ENCODE peak calls at places on chromosomes 11 and 22, in ten cellular contexts. One of them, this sample, is unnamed.

GRCh38 chr22:21940521-21940920 is 12.1 kb downstream of the PPM1F start:
- DNase-seq in posterior cingulate gyrus: no peak
- DNase-seq in activated T-cell treated with anti-CD3 and anti-CD28 coated beads for 1 hour: no peak
- DNase-seq in posterior vena cava: no peak
- DNase-seq in neural progenitor cell: no peak
- DNase-seq in vagina: no peak
- DNase-seq in left ventricle myocardium inferior: no peak
- DNase-seq in Caki2: no peak
- DNase-seq in activated CD4-positive, alpha-beta T cell treated with anti-CD3 and anti-CD28 coated beads, Interleukin-2, amount 10 ng/mL, durations not matched to agents 7 days and 5 days: no peak
- DNase-seq in stimulated activated CD4-positive, alpha-beta T cell treated with anti-CD3 and anti-CD28 coated beads, Interleukin-2, amount 100 ng/mL, for 48 hours: no peak
- DNase-seq in this sample: no peak

GRCh38 chr11:79237111-79237510 is 203.7 kb downstream of the TENM4 start:
- DNase-seq in posterior cingulate gyrus: no peak
- DNase-seq in activated T-cell treated with anti-CD3 and anti-CD28 coated beads for 1 hour: no peak
- DNase-seq in posterior vena cava: no peak
- DNase-seq in neural progenitor cell: no peak
- DNase-seq in vagina: no peak
- DNase-seq in left ventricle myocardium inferior: no peak
- DNase-seq in Caki2: no peak
- DNase-seq in activated CD4-positive, alpha-beta T cell treated with anti-CD3 and anti-CD28 coated beads, Interleukin-2, amount 10 ng/mL, durations not matched to agents 7 days and 5 days: no peak
- DNase-seq in stimulated activated CD4-positive, alpha-beta T cell treated with anti-CD3 and anti-CD28 coated beads, Interleukin-2, amount 100 ng/mL, for 48 hours: no peak
- DNase-seq in this sample: no peak

GRCh38 chr11:73652046-73652730 is 5.8 kb downstream of the PLEKHB1 start:
- DNase-seq in posterior cingulate gyrus: peak; percentile 88
- DNase-seq in activated T-cell treated with anti-CD3 and anti-CD28 coated beads for 1 hour: no peak
- DNase-seq in posterior vena cava: no peak
- DNase-seq in neural progenitor cell: peak; percentile 92
- DNase-seq in vagina: no peak
- DNase-seq in left ventricle myocardium inferior: no peak
- DNase-seq in Caki2: no peak
- DNase-seq in activated CD4-positive, alpha-beta T cell treated with anti-CD3 and anti-CD28 coated beads, Interleukin-2, amount 10 ng/mL, durations not matched to agents 7 days and 5 days: no peak
- DNase-seq in stimulated activated CD4-positive, alpha-beta T cell treated with anti-CD3 and anti-CD28 coated beads, Interleukin-2, amount 100 ng/mL, for 48 hours: no peak
- DNase-seq in this sample: no peak

GRCh38 chr22:26672060-26672471 is 14.7 kb downstream of the MIAT start:
- DNase-seq in posterior cingulate gyrus: no peak
- DNase-seq in activated T-cell treated with anti-CD3 and anti-CD28 coated beads for 1 hour: no peak
- DNase-seq in posterior vena cava: no peak
- DNase-seq in neural progenitor cell: no peak
- DNase-seq in vagina: no peak
- DNase-seq in left ventricle myocardium inferior: no peak
- DNase-seq in Caki2: no peak
- DNase-seq in activated CD4-positive, alpha-beta T cell treated with anti-CD3 and anti-CD28 coated beads, Interleukin-2, amount 10 ng/mL, durations not matched to agents 7 days and 5 days: no peak
- DNase-seq in stimulated activated CD4-positive, alpha-beta T cell treated with anti-CD3 and anti-CD28 coated beads, Interleukin-2, amount 100 ng/mL, for 48 hours: no peak
- DNase-seq in this sample: no peak

GRCh38 chr11:134472188-134472455 is 60.1 kb upstream of the B3GAT1 start:
- DNase-seq in posterior cingulate gyrus: no peak
- DNase-seq in activated T-cell treated with anti-CD3 and anti-CD28 coated beads for 1 hour: no peak
- DNase-seq in posterior vena cava: no peak
- DNase-seq in neural progenitor cell: no peak
- DNase-seq in vagina: no peak
- DNase-seq in left ventricle myocardium inferior: no peak
- DNase-seq in Caki2: no peak
- DNase-seq in activated CD4-positive, alpha-beta T cell treated with anti-CD3 and anti-CD28 coated beads, Interleukin-2, amount 10 ng/mL, durations not matched to agents 7 days and 5 days: no peak
- DNase-seq in stimulated activated CD4-positive, alpha-beta T cell treated with anti-CD3 and anti-CD28 coated beads, Interleukin-2, amount 100 ng/mL, for 48 hours: no peak
- DNase-seq in this sample: no peak

GRCh38 chr11:41413843-41414242 is 45.6 kb downstream of the LRRC4C start:
- DNase-seq in posterior cingulate gyrus: no peak
- DNase-seq in activated T-cell treated with anti-CD3 and anti-CD28 coated beads for 1 hour: no peak
- DNase-seq in posterior vena cava: no peak
- DNase-seq in neural progenitor cell: no peak
- DNase-seq in vagina: no peak
- DNase-seq in left ventricle myocardium inferior: no peak
- DNase-seq in Caki2: no peak
- DNase-seq in activated CD4-positive, alpha-beta T cell treated with anti-CD3 and anti-CD28 coated beads, Interleukin-2, amount 10 ng/mL, durations not matched to agents 7 days and 5 days: no peak
- DNase-seq in stimulated activated CD4-positive, alpha-beta T cell treated with anti-CD3 and anti-CD28 coated beads, Interleukin-2, amount 100 ng/mL, for 48 hours: no peak
- DNase-seq in this sample: peak; percentile 7

GRCh38 chr11:68038718-68039525 is at the start of gene TCIRG1:
- DNase-seq in posterior cingulate gyrus: no peak
- DNase-seq in activated T-cell treated with anti-CD3 and anti-CD28 coated beads for 1 hour: peak; percentile 33
- DNase-seq in posterior vena cava: peak; percentile 96
- DNase-seq in neural progenitor cell: peak; percentile 78
- DNase-seq in vagina: no peak
- DNase-seq in left ventricle myocardium inferior: peak; percentile 90
- DNase-seq in Caki2: peak; percentile 79
- DNase-seq in activated CD4-positive, alpha-beta T cell treated with anti-CD3 and anti-CD28 coated beads, Interleukin-2, amount 10 ng/mL, durations not matched to agents 7 days and 5 days: peak; percentile 64
- DNase-seq in stimulated activated CD4-positive, alpha-beta T cell treated with anti-CD3 and anti-CD28 coated beads, Interleukin-2, amount 100 ng/mL, for 48 hours: peak; percentile 63
- DNase-seq in this sample: peak; percentile 97

GRCh38 chr11:80297808-80298460 is 857.1 kb upstream of the TENM4 start:
- DNase-seq in posterior cingulate gyrus: no peak
- DNase-seq in activated T-cell treated with anti-CD3 and anti-CD28 coated beads for 1 hour: no peak
- DNase-seq in posterior vena cava: no peak
- DNase-seq in neural progenitor cell: no peak
- DNase-seq in vagina: no peak
- DNase-seq in left ventricle myocardium inferior: no peak
- DNase-seq in Caki2: peak; percentile 89
- DNase-seq in activated CD4-positive, alpha-beta T cell treated with anti-CD3 and anti-CD28 coated beads, Interleukin-2, amount 10 ng/mL, durations not matched to agents 7 days and 5 days: no peak
- DNase-seq in stimulated activated CD4-positive, alpha-beta T cell treated with anti-CD3 and anti-CD28 coated beads, Interleukin-2, amount 100 ng/mL, for 48 hours: no peak
- DNase-seq in this sample: no peak

GRCh38 chr11:19320764-19321163 is 80.0 kb upstream of the E2F8 start:
- DNase-seq in posterior cingulate gyrus: no peak
- DNase-seq in activated T-cell treated with anti-CD3 and anti-CD28 coated beads for 1 hour: no peak
- DNase-seq in posterior vena cava: no peak
- DNase-seq in neural progenitor cell: no peak
- DNase-seq in vagina: no peak
- DNase-seq in left ventricle myocardium inferior: no peak
- DNase-seq in Caki2: no peak
- DNase-seq in activated CD4-positive, alpha-beta T cell treated with anti-CD3 and anti-CD28 coated beads, Interleukin-2, amount 10 ng/mL, durations not matched to agents 7 days and 5 days: no peak
- DNase-seq in stimulated activated CD4-positive, alpha-beta T cell treated with anti-CD3 and anti-CD28 coated beads, Interleukin-2, amount 100 ng/mL, for 48 hours: no peak
- DNase-seq in this sample: no peak

GRCh38 chr11:9231848-9232177 is 33.3 kb downstream of the DENND5A start:
- DNase-seq in posterior cingulate gyrus: no peak
- DNase-seq in activated T-cell treated with anti-CD3 and anti-CD28 coated beads for 1 hour: no peak
- DNase-seq in posterior vena cava: no peak
- DNase-seq in neural progenitor cell: no peak
- DNase-seq in vagina: no peak
- DNase-seq in left ventricle myocardium inferior: no peak
- DNase-seq in Caki2: no peak
- DNase-seq in activated CD4-positive, alpha-beta T cell treated with anti-CD3 and anti-CD28 coated beads, Interleukin-2, amount 10 ng/mL, durations not matched to agents 7 days and 5 days: peak; percentile 44
- DNase-seq in stimulated activated CD4-positive, alpha-beta T cell treated with anti-CD3 and anti-CD28 coated beads, Interleukin-2, amount 100 ng/mL, for 48 hours: no peak
- DNase-seq in this sample: peak; percentile 28

GRCh38 chr11:132855516-132855915 is 676.8 kb downstream of the OPCML start:
- DNase-seq in posterior cingulate gyrus: no peak
- DNase-seq in activated T-cell treated with anti-CD3 and anti-CD28 coated beads for 1 hour: no peak
- DNase-seq in posterior vena cava: no peak
- DNase-seq in neural progenitor cell: no peak
- DNase-seq in vagina: no peak
- DNase-seq in left ventricle myocardium inferior: no peak
- DNase-seq in Caki2: no peak
- DNase-seq in activated CD4-positive, alpha-beta T cell treated with anti-CD3 and anti-CD28 coated beads, Interleukin-2, amount 10 ng/mL, durations not matched to agents 7 days and 5 days: no peak
- DNase-seq in stimulated activated CD4-positive, alpha-beta T cell treated with anti-CD3 and anti-CD28 coated beads, Interleukin-2, amount 100 ng/mL, for 48 hours: no peak
- DNase-seq in this sample: no peak

GRCh38 chr11:5345831-5346230 is 2.5 kb upstream of the OR51B5 start:
- DNase-seq in posterior cingulate gyrus: no peak
- DNase-seq in activated T-cell treated with anti-CD3 and anti-CD28 coated beads for 1 hour: no peak
- DNase-seq in posterior vena cava: no peak
- DNase-seq in neural progenitor cell: no peak
- DNase-seq in vagina: no peak
- DNase-seq in left ventricle myocardium inferior: no peak
- DNase-seq in Caki2: no peak
- DNase-seq in activated CD4-positive, alpha-beta T cell treated with anti-CD3 and anti-CD28 coated beads, Interleukin-2, amount 10 ng/mL, durations not matched to agents 7 days and 5 days: no peak
- DNase-seq in stimulated activated CD4-positive, alpha-beta T cell treated with anti-CD3 and anti-CD28 coated beads, Interleukin-2, amount 100 ng/mL, for 48 hours: no peak
- DNase-seq in this sample: no peak

GRCh38 chr11:119691020-119691666 is 37.9 kb downstream of the NECTIN1 start:
- DNase-seq in posterior cingulate gyrus: no peak
- DNase-seq in activated T-cell treated with anti-CD3 and anti-CD28 coated beads for 1 hour: no peak
- DNase-seq in posterior vena cava: no peak
- DNase-seq in neural progenitor cell: peak; percentile 37
- DNase-seq in vagina: no peak
- DNase-seq in left ventricle myocardium inferior: no peak
- DNase-seq in Caki2: no peak
- DNase-seq in activated CD4-positive, alpha-beta T cell treated with anti-CD3 and anti-CD28 coated beads, Interleukin-2, amount 10 ng/mL, durations not matched to agents 7 days and 5 days: peak; percentile 76
- DNase-seq in stimulated activated CD4-positive, alpha-beta T cell treated with anti-CD3 and anti-CD28 coated beads, Interleukin-2, amount 100 ng/mL, for 48 hours: no peak
- DNase-seq in this sample: no peak

GRCh38 chr11:83508804-83509203 is 222.6 kb upstream of the CCDC90B start:
- DNase-seq in posterior cingulate gyrus: no peak
- DNase-seq in activated T-cell treated with anti-CD3 and anti-CD28 coated beads for 1 hour: no peak
- DNase-seq in posterior vena cava: no peak
- DNase-seq in neural progenitor cell: no peak
- DNase-seq in vagina: no peak
- DNase-seq in left ventricle myocardium inferior: no peak
- DNase-seq in Caki2: no peak
- DNase-seq in activated CD4-positive, alpha-beta T cell treated with anti-CD3 and anti-CD28 coated beads, Interleukin-2, amount 10 ng/mL, durations not matched to agents 7 days and 5 days: no peak
- DNase-seq in stimulated activated CD4-positive, alpha-beta T cell treated with anti-CD3 and anti-CD28 coated beads, Interleukin-2, amount 100 ng/mL, for 48 hours: no peak
- DNase-seq in this sample: no peak

GRCh38 chr11:113874920-113875413 is 405 bp downstream of the USP28 start:
- DNase-seq in posterior cingulate gyrus: no peak
- DNase-seq in activated T-cell treated with anti-CD3 and anti-CD28 coated beads for 1 hour: no peak
- DNase-seq in posterior vena cava: peak; percentile 83
- DNase-seq in neural progenitor cell: peak; percentile 39
- DNase-seq in vagina: no peak
- DNase-seq in left ventricle myocardium inferior: no peak
- DNase-seq in Caki2: no peak
- DNase-seq in activated CD4-positive, alpha-beta T cell treated with anti-CD3 and anti-CD28 coated beads, Interleukin-2, amount 10 ng/mL, durations not matched to agents 7 days and 5 days: no peak
- DNase-seq in stimulated activated CD4-positive, alpha-beta T cell treated with anti-CD3 and anti-CD28 coated beads, Interleukin-2, amount 100 ng/mL, for 48 hours: peak; percentile 30
- DNase-seq in this sample: no peak

GRCh38 chr22:46517255-46517761 is 20.1 kb downstream of the CELSR1 start:
- DNase-seq in posterior cingulate gyrus: no peak
- DNase-seq in activated T-cell treated with anti-CD3 and anti-CD28 coated beads for 1 hour: no peak
- DNase-seq in posterior vena cava: no peak
- DNase-seq in neural progenitor cell: no peak
- DNase-seq in vagina: peak; percentile 84
- DNase-seq in left ventricle myocardium inferior: no peak
- DNase-seq in Caki2: no peak
- DNase-seq in activated CD4-positive, alpha-beta T cell treated with anti-CD3 and anti-CD28 coated beads, Interleukin-2, amount 10 ng/mL, durations not matched to agents 7 days and 5 days: no peak
- DNase-seq in stimulated activated CD4-positive, alpha-beta T cell treated with anti-CD3 and anti-CD28 coated beads, Interleukin-2, amount 100 ng/mL, for 48 hours: no peak
- DNase-seq in this sample: no peak

GRCh38 chr11:75463106-75463774 is 30.2 kb upstream of the KLHL35 start:
- DNase-seq in posterior cingulate gyrus: no peak
- DNase-seq in activated T-cell treated with anti-CD3 and anti-CD28 coated beads for 1 hour: no peak
- DNase-seq in posterior vena cava: no peak
- DNase-seq in neural progenitor cell: no peak
- DNase-seq in vagina: no peak
- DNase-seq in left ventricle myocardium inferior: no peak
- DNase-seq in Caki2: no peak
- DNase-seq in activated CD4-positive, alpha-beta T cell treated with anti-CD3 and anti-CD28 coated beads, Interleukin-2, amount 10 ng/mL, durations not matched to agents 7 days and 5 days: no peak
- DNase-seq in stimulated activated CD4-positive, alpha-beta T cell treated with anti-CD3 and anti-CD28 coated beads, Interleukin-2, amount 100 ng/mL, for 48 hours: no peak
- DNase-seq in this sample: no peak

GRCh38 chr22:45422237-45422983 is 8.9 kb downstream of the RIBC2 start:
- DNase-seq in posterior cingulate gyrus: no peak
- DNase-seq in activated T-cell treated with anti-CD3 and anti-CD28 coated beads for 1 hour: no peak
- DNase-seq in posterior vena cava: peak; percentile 58
- DNase-seq in neural progenitor cell: no peak
- DNase-seq in vagina: no peak
- DNase-seq in left ventricle myocardium inferior: no peak
- DNase-seq in Caki2: no peak
- DNase-seq in activated CD4-positive, alpha-beta T cell treated with anti-CD3 and anti-CD28 coated beads, Interleukin-2, amount 10 ng/mL, durations not matched to agents 7 days and 5 days: no peak
- DNase-seq in stimulated activated CD4-positive, alpha-beta T cell treated with anti-CD3 and anti-CD28 coated beads, Interleukin-2, amount 100 ng/mL, for 48 hours: no peak
- DNase-seq in this sample: no peak

GRCh38 chr22:24985824-24986214 is 33.3 kb downstream of the KIAA1671 start:
- DNase-seq in posterior cingulate gyrus: peak; percentile 25
- DNase-seq in activated T-cell treated with anti-CD3 and anti-CD28 coated beads for 1 hour: no peak
- DNase-seq in posterior vena cava: no peak
- DNase-seq in neural progenitor cell: no peak
- DNase-seq in vagina: no peak
- DNase-seq in left ventricle myocardium inferior: no peak
- DNase-seq in Caki2: no peak
- DNase-seq in activated CD4-positive, alpha-beta T cell treated with anti-CD3 and anti-CD28 coated beads, Interleukin-2, amount 10 ng/mL, durations not matched to agents 7 days and 5 days: no peak
- DNase-seq in stimulated activated CD4-positive, alpha-beta T cell treated with anti-CD3 and anti-CD28 coated beads, Interleukin-2, amount 100 ng/mL, for 48 hours: no peak
- DNase-seq in this sample: no peak

GRCh38 chr11:92702771-92703170 is 266.7 kb upstream of the MTNR1B start:
- DNase-seq in posterior cingulate gyrus: no peak
- DNase-seq in activated T-cell treated with anti-CD3 and anti-CD28 coated beads for 1 hour: no peak
- DNase-seq in posterior vena cava: no peak
- DNase-seq in neural progenitor cell: no peak
- DNase-seq in vagina: no peak
- DNase-seq in left ventricle myocardium inferior: no peak
- DNase-seq in Caki2: no peak
- DNase-seq in activated CD4-positive, alpha-beta T cell treated with anti-CD3 and anti-CD28 coated beads, Interleukin-2, amount 10 ng/mL, durations not matched to agents 7 days and 5 days: no peak
- DNase-seq in stimulated activated CD4-positive, alpha-beta T cell treated with anti-CD3 and anti-CD28 coated beads, Interleukin-2, amount 100 ng/mL, for 48 hours: no peak
- DNase-seq in this sample: no peak

GRCh38 chr11:16240687-16241086 is 115.7 kb downstream of the SOX6 start:
- DNase-seq in posterior cingulate gyrus: no peak
- DNase-seq in activated T-cell treated with anti-CD3 and anti-CD28 coated beads for 1 hour: no peak
- DNase-seq in posterior vena cava: no peak
- DNase-seq in neural progenitor cell: no peak
- DNase-seq in vagina: no peak
- DNase-seq in left ventricle myocardium inferior: no peak
- DNase-seq in Caki2: no peak
- DNase-seq in activated CD4-positive, alpha-beta T cell treated with anti-CD3 and anti-CD28 coated beads, Interleukin-2, amount 10 ng/mL, durations not matched to agents 7 days and 5 days: no peak
- DNase-seq in stimulated activated CD4-positive, alpha-beta T cell treated with anti-CD3 and anti-CD28 coated beads, Interleukin-2, amount 100 ng/mL, for 48 hours: no peak
- DNase-seq in this sample: no peak

GRCh38 chr11:103676413-103676812 is 360.0 kb upstream of the DDI1 start:
- DNase-seq in posterior cingulate gyrus: no peak
- DNase-seq in activated T-cell treated with anti-CD3 and anti-CD28 coated beads for 1 hour: no peak
- DNase-seq in posterior vena cava: no peak
- DNase-seq in neural progenitor cell: no peak
- DNase-seq in vagina: no peak
- DNase-seq in left ventricle myocardium inferior: no peak
- DNase-seq in Caki2: no peak
- DNase-seq in activated CD4-positive, alpha-beta T cell treated with anti-CD3 and anti-CD28 coated beads, Interleukin-2, amount 10 ng/mL, durations not matched to agents 7 days and 5 days: no peak
- DNase-seq in stimulated activated CD4-positive, alpha-beta T cell treated with anti-CD3 and anti-CD28 coated beads, Interleukin-2, amount 100 ng/mL, for 48 hours: no peak
- DNase-seq in this sample: no peak

GRCh38 chr11:118623291-118623655 is 15.9 kb downstream of the PHLDB1 start:
- DNase-seq in posterior cingulate gyrus: no peak
- DNase-seq in activated T-cell treated with anti-CD3 and anti-CD28 coated beads for 1 hour: no peak
- DNase-seq in posterior vena cava: no peak
- DNase-seq in neural progenitor cell: no peak
- DNase-seq in vagina: no peak
- DNase-seq in left ventricle myocardium inferior: no peak
- DNase-seq in Caki2: peak; percentile 71
- DNase-seq in activated CD4-positive, alpha-beta T cell treated with anti-CD3 and anti-CD28 coated beads, Interleukin-2, amount 10 ng/mL, durations not matched to agents 7 days and 5 days: no peak
- DNase-seq in stimulated activated CD4-positive, alpha-beta T cell treated with anti-CD3 and anti-CD28 coated beads, Interleukin-2, amount 100 ng/mL, for 48 hours: no peak
- DNase-seq in this sample: no peak

GRCh38 chr11:14499178-14499559 is 442 bp downstream of the COPB1 start:
- DNase-seq in posterior cingulate gyrus: no peak
- DNase-seq in activated T-cell treated with anti-CD3 and anti-CD28 coated beads for 1 hour: peak; percentile 8
- DNase-seq in posterior vena cava: no peak
- DNase-seq in neural progenitor cell: peak; percentile 60
- DNase-seq in vagina: no peak
- DNase-seq in left ventricle myocardium inferior: peak; percentile 25
- DNase-seq in Caki2: peak; percentile 25
- DNase-seq in activated CD4-positive, alpha-beta T cell treated with anti-CD3 and anti-CD28 coated beads, Interleukin-2, amount 10 ng/mL, durations not matched to agents 7 days and 5 days: peak; percentile 41
- DNase-seq in stimulated activated CD4-positive, alpha-beta T cell treated with anti-CD3 and anti-CD28 coated beads, Interleukin-2, amount 100 ng/mL, for 48 hours: no peak
- DNase-seq in this sample: no peak

GRCh38 chr11:17978553-17979287 is 34.1 kb downstream of the SERGEF start:
- DNase-seq in posterior cingulate gyrus: peak; percentile 73
- DNase-seq in activated T-cell treated with anti-CD3 and anti-CD28 coated beads for 1 hour: no peak
- DNase-seq in posterior vena cava: no peak
- DNase-seq in neural progenitor cell: peak; percentile 79
- DNase-seq in vagina: no peak
- DNase-seq in left ventricle myocardium inferior: peak; percentile 42
- DNase-seq in Caki2: peak; percentile 27
- DNase-seq in activated CD4-positive, alpha-beta T cell treated with anti-CD3 and anti-CD28 coated beads, Interleukin-2, amount 10 ng/mL, durations not matched to agents 7 days and 5 days: peak; percentile 23
- DNase-seq in stimulated activated CD4-positive, alpha-beta T cell treated with anti-CD3 and anti-CD28 coated beads, Interleukin-2, amount 100 ng/mL, for 48 hours: peak; percentile 5
- DNase-seq in this sample: peak; percentile 10

GRCh38 chr11:44911031-44911814 is 39.5 kb downstream of the TP53I11 start:
- DNase-seq in posterior cingulate gyrus: peak; percentile 91
- DNase-seq in activated T-cell treated with anti-CD3 and anti-CD28 coated beads for 1 hour: peak; percentile 90
- DNase-seq in posterior vena cava: peak; percentile 88
- DNase-seq in neural progenitor cell: peak; percentile 95
- DNase-seq in vagina: no peak
- DNase-seq in left ventricle myocardium inferior: peak; percentile 76
- DNase-seq in Caki2: peak; percentile 55
- DNase-seq in activated CD4-positive, alpha-beta T cell treated with anti-CD3 and anti-CD28 coated beads, Interleukin-2, amount 10 ng/mL, durations not matched to agents 7 days and 5 days: peak; percentile 90
- DNase-seq in stimulated activated CD4-positive, alpha-beta T cell treated with anti-CD3 and anti-CD28 coated beads, Interleukin-2, amount 100 ng/mL, for 48 hours: peak; percentile 93
- DNase-seq in this sample: peak; percentile 64

GRCh38 chr22:29031236-29031982 is 30.2 kb downstream of the C22orf31 start:
- DNase-seq in posterior cingulate gyrus: no peak
- DNase-seq in activated T-cell treated with anti-CD3 and anti-CD28 coated beads for 1 hour: no peak
- DNase-seq in posterior vena cava: peak; percentile 87
- DNase-seq in neural progenitor cell: peak; percentile 66
- DNase-seq in vagina: no peak
- DNase-seq in left ventricle myocardium inferior: no peak
- DNase-seq in Caki2: peak; percentile 99
- DNase-seq in activated CD4-positive, alpha-beta T cell treated with anti-CD3 and anti-CD28 coated beads, Interleukin-2, amount 10 ng/mL, durations not matched to agents 7 days and 5 days: no peak
- DNase-seq in stimulated activated CD4-positive, alpha-beta T cell treated with anti-CD3 and anti-CD28 coated beads, Interleukin-2, amount 100 ng/mL, for 48 hours: no peak
- DNase-seq in this sample: no peak

GRCh38 chr11:31641477-31642062 is 132.0 kb downstream of the ELP4 start:
- DNase-seq in posterior cingulate gyrus: no peak
- DNase-seq in activated T-cell treated with anti-CD3 and anti-CD28 coated beads for 1 hour: no peak
- DNase-seq in posterior vena cava: no peak
- DNase-seq in neural progenitor cell: peak; percentile 74
- DNase-seq in vagina: no peak
- DNase-seq in left ventricle myocardium inferior: no peak
- DNase-seq in Caki2: peak; percentile 12
- DNase-seq in activated CD4-positive, alpha-beta T cell treated with anti-CD3 and anti-CD28 coated beads, Interleukin-2, amount 10 ng/mL, durations not matched to agents 7 days and 5 days: no peak
- DNase-seq in stimulated activated CD4-positive, alpha-beta T cell treated with anti-CD3 and anti-CD28 coated beads, Interleukin-2, amount 100 ng/mL, for 48 hours: no peak
- DNase-seq in this sample: no peak

This sample was measured in GM12892.